ENCODE peak calls at places on chromosome 16, in nine cellular contexts. One of them, this sample, is unnamed.
A peak's percentile ranks its signal among the peaks of the same experiment; 100 is the strongest.

GRCh38 chr16:29745126-29745852 is 501 bp downstream of the C16orf54 start:
- DNase-seq in astrocyte: no peak
- DNase-seq in lung: no peak
- DNase-seq in endodermal cell: no peak
- DNase-seq in osteocyte: no peak
- DNase-seq in right atrium auricular region: no peak
- DNase-seq in omental fat pad: no peak
- DNase-seq in mesothelial cell of epicardium: no peak
- DNase-seq in AG04449: no peak
- DNase-seq in this sample: no peak

GRCh38 chr16:35543486-35543885 is 2084.1 kb downstream of the TP53TG3F start:
- DNase-seq in omental fat pad: no peak
- DNase-seq in osteocyte: no peak
- DNase-seq in lung: no peak
- DNase-seq in astrocyte: no peak
- DNase-seq in endodermal cell: no peak
- DNase-seq in mesothelial cell of epicardium: no peak
- DNase-seq in right atrium auricular region: no peak
- DNase-seq in AG04449: no peak
- DNase-seq in this sample: no peak

GRCh38 chr16:721765-722481 is 977 bp downstream of the ANTKMT start:
- DNase-seq in osteocyte: no peak
- DNase-seq in right atrium auricular region: no peak
- DNase-seq in astrocyte: no peak
- DNase-seq in endodermal cell: no peak
- DNase-seq in omental fat pad: no peak
- DNase-seq in lung: no peak
- DNase-seq in mesothelial cell of epicardium: no peak
- DNase-seq in AG04449: no peak
- DNase-seq in this sample: no peak

GRCh38 chr16:22141746-22142145 is 20.6 kb upstream of the SDR42E2 start:
- DNase-seq in osteocyte: no peak
- DNase-seq in AG04449: no peak
- DNase-seq in lung: no peak
- DNase-seq in endodermal cell: peak; percentile 82
- DNase-seq in mesothelial cell of epicardium: no peak
- DNase-seq in astrocyte: no peak
- DNase-seq in omental fat pad: no peak
- DNase-seq in right atrium auricular region: no peak
- DNase-seq in this sample: no peak

GRCh38 chr16:14101415-14101814 is 30.3 kb downstream of the MRTFB start:
- DNase-seq in lung: no peak
- DNase-seq in mesothelial cell of epicardium: no peak
- DNase-seq in AG04449: no peak
- DNase-seq in osteocyte: no peak
- DNase-seq in omental fat pad: no peak
- DNase-seq in astrocyte: no peak
- DNase-seq in right atrium auricular region: no peak
- DNase-seq in endodermal cell: no peak
- DNase-seq in this sample: no peak

GRCh38 chr16:1909661-1910231 is 8.5 kb downstream of the HS3ST6 start:
- DNase-seq in right atrium auricular region: no peak
- DNase-seq in astrocyte: no peak
- DNase-seq in mesothelial cell of epicardium: no peak
- DNase-seq in lung: no peak
- DNase-seq in omental fat pad: no peak
- DNase-seq in AG04449: no peak
- DNase-seq in osteocyte: no peak
- DNase-seq in endodermal cell: no peak
- DNase-seq in this sample: no peak

GRCh38 chr16:75789237-75789636 is 62.9 kb upstream of the CPHXL start:
- DNase-seq in right atrium auricular region: no peak
- DNase-seq in omental fat pad: no peak
- DNase-seq in astrocyte: peak; percentile 25
- DNase-seq in AG04449: peak; percentile 2
- DNase-seq in lung: no peak
- DNase-seq in mesothelial cell of epicardium: no peak
- DNase-seq in endodermal cell: no peak
- DNase-seq in osteocyte: no peak
- DNase-seq in this sample: peak; percentile 3

GRCh38 chr16:2963611-2964415 is at the start of gene KREMEN2:
- DNase-seq in endodermal cell: peak; percentile 93
- DNase-seq in right atrium auricular region: no peak
- DNase-seq in astrocyte: no peak
- DNase-seq in AG04449: no peak
- DNase-seq in omental fat pad: no peak
- DNase-seq in mesothelial cell of epicardium: peak; percentile 74
- DNase-seq in lung: no peak
- DNase-seq in osteocyte: peak; percentile 82
- DNase-seq in this sample: no peak

GRCh38 chr16:69243479-69243878 is 56.5 kb downstream of the SNTB2 start:
- DNase-seq in mesothelial cell of epicardium: no peak
- DNase-seq in AG04449: peak; percentile 61
- DNase-seq in omental fat pad: no peak
- DNase-seq in astrocyte: peak; percentile 82
- DNase-seq in lung: no peak
- DNase-seq in endodermal cell: no peak
- DNase-seq in osteocyte: no peak
- DNase-seq in right atrium auricular region: no peak
- DNase-seq in this sample: peak; percentile 60

GRCh38 chr16:84501077-84501735 is 3.3 kb downstream of the MEAK7 start:
- DNase-seq in astrocyte: peak; percentile 49
- DNase-seq in AG04449: no peak
- DNase-seq in right atrium auricular region: no peak
- DNase-seq in omental fat pad: no peak
- DNase-seq in endodermal cell: no peak
- DNase-seq in mesothelial cell of epicardium: no peak
- DNase-seq in lung: no peak
- DNase-seq in osteocyte: no peak
- DNase-seq in this sample: no peak

GRCh38 chr16:28136751-28137434 is 73.4 kb upstream of the GSG1L start:
- DNase-seq in AG04449: no peak
- DNase-seq in right atrium auricular region: no peak
- DNase-seq in osteocyte: no peak
- DNase-seq in omental fat pad: no peak
- DNase-seq in endodermal cell: no peak
- DNase-seq in mesothelial cell of epicardium: no peak
- DNase-seq in astrocyte: no peak
- DNase-seq in lung: no peak
- DNase-seq in this sample: no peak

GRCh38 chr16:24539295-24539849 is at the start of gene RBBP6:
- DNase-seq in right atrium auricular region: peak; percentile 96
- DNase-seq in astrocyte: peak; percentile 94
- DNase-seq in AG04449: peak; percentile 78
- DNase-seq in lung: peak; percentile 92
- DNase-seq in osteocyte: peak; percentile 98
- DNase-seq in mesothelial cell of epicardium: peak; percentile 96
- DNase-seq in omental fat pad: peak; percentile 86
- DNase-seq in endodermal cell: peak; percentile 97
- DNase-seq in this sample: peak; percentile 95
- TF ChIP-seq CTCF in right atrium auricular region: no peak
- TF ChIP-seq CTCF in astrocyte: no peak
- TF ChIP-seq CTCF in AG04449: peak; percentile 68
- TF ChIP-seq CTCF in lung: peak; percentile 46
- TF ChIP-seq CTCF in osteocyte: peak; percentile 51
- TF ChIP-seq CTCF in mesothelial cell of epicardium: peak; percentile 18
- TF ChIP-seq CTCF in omental fat pad: no peak
- TF ChIP-seq CTCF in endodermal cell: peak; percentile 32
- TF ChIP-seq CTCF in this sample: peak; percentile 22

DNA sequence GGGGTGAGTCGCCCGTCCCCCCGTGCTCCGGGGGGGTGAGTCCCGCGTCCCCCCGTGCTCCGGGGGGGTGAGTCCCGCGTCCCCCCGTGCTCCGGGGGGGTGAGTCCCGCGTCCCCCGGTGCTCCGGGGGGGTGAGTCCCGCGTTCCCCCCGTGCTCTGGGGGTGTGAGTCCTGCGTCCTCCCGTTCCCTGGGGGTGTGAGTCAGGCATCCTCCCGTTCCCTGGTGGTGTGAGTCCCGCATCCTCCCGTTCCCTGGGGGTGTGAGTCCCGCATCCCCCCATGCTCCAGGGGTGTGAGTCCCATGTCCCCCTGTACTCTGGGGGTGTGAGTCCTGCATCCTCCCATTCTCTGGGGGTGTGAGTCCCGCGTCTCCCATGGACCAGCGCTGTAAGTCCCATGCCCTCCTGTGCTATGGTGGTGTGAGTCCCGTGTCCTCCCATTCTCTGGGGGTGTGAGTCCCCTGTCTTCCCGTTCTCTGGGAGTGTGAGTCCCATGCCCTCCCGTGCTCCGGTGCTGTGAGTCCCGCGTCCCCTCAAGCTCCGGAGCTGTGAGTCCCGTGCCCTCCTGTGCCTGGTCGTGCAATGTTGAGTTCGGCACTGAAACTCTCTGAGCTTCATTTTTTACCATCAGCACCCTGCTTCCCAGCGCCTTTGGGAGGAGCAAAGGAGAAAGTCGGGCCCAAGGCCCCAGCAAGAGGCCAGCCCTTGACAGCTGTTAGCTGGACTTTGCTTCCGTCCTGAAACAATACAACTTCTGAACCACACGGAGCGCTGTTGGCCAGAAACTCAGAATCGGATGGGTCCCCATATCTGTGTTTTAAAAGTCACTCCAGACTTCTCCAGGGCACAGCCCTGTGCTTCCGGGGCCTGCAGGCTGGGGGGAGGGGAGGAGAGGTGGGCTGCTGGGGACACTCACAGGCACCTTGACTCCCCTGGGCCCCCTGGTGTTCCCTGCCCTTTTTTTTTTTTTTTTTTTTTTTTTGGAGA is 11.5 kb upstream of the ZC3H18 start:
- DNase-seq in right atrium auricular region: peak; percentile 68
- DNase-seq in astrocyte: peak; percentile 16
- DNase-seq in omental fat pad: no peak
- DNase-seq in endodermal cell: peak; percentile 76
- DNase-seq in osteocyte: no peak
- DNase-seq in AG04449: no peak
- DNase-seq in mesothelial cell of epicardium: no peak
- DNase-seq in lung: peak; percentile 59
- DNase-seq in this sample: no peak
- TF ChIP-seq CTCF in right atrium auricular region: peak; percentile 55
- TF ChIP-seq CTCF in astrocyte: peak; percentile 37
- TF ChIP-seq CTCF in omental fat pad: no peak
- TF ChIP-seq CTCF in endodermal cell: peak; percentile 66
- TF ChIP-seq CTCF in osteocyte: peak; percentile 53
- TF ChIP-seq CTCF in AG04449: peak; percentile 43
- TF ChIP-seq CTCF in mesothelial cell of epicardium: peak; percentile 40
- TF ChIP-seq CTCF in lung: peak; percentile 19
- TF ChIP-seq CTCF in this sample: peak; percentile 38

GRCh38 chr16:54812229-54812628 is 118.4 kb upstream of the IRX5 start:
- DNase-seq in mesothelial cell of epicardium: no peak
- DNase-seq in AG04449: no peak
- DNase-seq in osteocyte: no peak
- DNase-seq in astrocyte: no peak
- DNase-seq in omental fat pad: no peak
- DNase-seq in right atrium auricular region: no peak
- DNase-seq in endodermal cell: no peak
- DNase-seq in lung: no peak
- DNase-seq in this sample: no peak
- TF ChIP-seq CTCF in mesothelial cell of epicardium: no peak
- TF ChIP-seq CTCF in AG04449: peak; percentile 5
- TF ChIP-seq CTCF in osteocyte: peak; percentile 26
- TF ChIP-seq CTCF in astrocyte: no peak
- TF ChIP-seq CTCF in omental fat pad: no peak
- TF ChIP-seq CTCF in right atrium auricular region: peak; percentile 27
- TF ChIP-seq CTCF in endodermal cell: peak; percentile 53
- TF ChIP-seq CTCF in lung: no peak
- TF ChIP-seq CTCF in this sample: peak; percentile 12

GRCh38 chr16:51267676-51268075 is 116.6 kb upstream of the SALL1 start:
- DNase-seq in astrocyte: no peak
- DNase-seq in mesothelial cell of epicardium: no peak
- DNase-seq in lung: no peak
- DNase-seq in osteocyte: no peak
- DNase-seq in omental fat pad: no peak
- DNase-seq in right atrium auricular region: no peak
- DNase-seq in AG04449: no peak
- DNase-seq in endodermal cell: peak; percentile 4
- DNase-seq in this sample: no peak
- TF ChIP-seq CTCF in astrocyte: no peak
- TF ChIP-seq CTCF in mesothelial cell of epicardium: no peak
- TF ChIP-seq CTCF in lung: no peak
- TF ChIP-seq CTCF in osteocyte: no peak
- TF ChIP-seq CTCF in omental fat pad: no peak
- TF ChIP-seq CTCF in right atrium auricular region: no peak
- TF ChIP-seq CTCF in AG04449: no peak
- TF ChIP-seq CTCF in endodermal cell: no peak
- TF ChIP-seq CTCF in this sample: no peak

GRCh38 chr16:15523092-15523541 is 88.7 kb downstream of the BMERB1 start:
- DNase-seq in osteocyte: no peak
- DNase-seq in mesothelial cell of epicardium: no peak
- DNase-seq in endodermal cell: no peak
- DNase-seq in right atrium auricular region: no peak
- DNase-seq in lung: no peak
- DNase-seq in omental fat pad: no peak
- DNase-seq in astrocyte: no peak
- DNase-seq in AG04449: no peak
- DNase-seq in this sample: no peak

GRCh38 chr16:15526097-15526496 is 91.7 kb downstream of the BMERB1 start:
- DNase-seq in AG04449: no peak
- DNase-seq in lung: no peak
- DNase-seq in omental fat pad: no peak
- DNase-seq in astrocyte: no peak
- DNase-seq in right atrium auricular region: no peak
- DNase-seq in mesothelial cell of epicardium: no peak
- DNase-seq in osteocyte: no peak
- DNase-seq in endodermal cell: no peak
- DNase-seq in this sample: no peak

GRCh38 chr16:15523939-15524338 is 89.6 kb downstream of the BMERB1 start:
- DNase-seq in astrocyte: no peak
- DNase-seq in omental fat pad: no peak
- DNase-seq in AG04449: no peak
- DNase-seq in mesothelial cell of epicardium: no peak
- DNase-seq in right atrium auricular region: no peak
- DNase-seq in lung: no peak
- DNase-seq in endodermal cell: no peak
- DNase-seq in osteocyte: no peak
- DNase-seq in this sample: no peak

GRCh38 chr16:15526731-15527130 is 92.3 kb downstream of the BMERB1 start:
- DNase-seq in omental fat pad: no peak
- DNase-seq in mesothelial cell of epicardium: no peak
- DNase-seq in osteocyte: no peak
- DNase-seq in AG04449: no peak
- DNase-seq in right atrium auricular region: no peak
- DNase-seq in lung: no peak
- DNase-seq in endodermal cell: no peak
- DNase-seq in astrocyte: no peak
- DNase-seq in this sample: no peak

GRCh38 chr16:15524966-15525365 is 90.6 kb downstream of the BMERB1 start:
- DNase-seq in omental fat pad: no peak
- DNase-seq in right atrium auricular region: no peak
- DNase-seq in AG04449: no peak
- DNase-seq in lung: no peak
- DNase-seq in mesothelial cell of epicardium: no peak
- DNase-seq in astrocyte: no peak
- DNase-seq in osteocyte: no peak
- DNase-seq in endodermal cell: no peak
- DNase-seq in this sample: no peak
- TF ChIP-seq CTCF in omental fat pad: no peak
- TF ChIP-seq CTCF in right atrium auricular region: no peak
- TF ChIP-seq CTCF in AG04449: no peak
- TF ChIP-seq CTCF in lung: no peak
- TF ChIP-seq CTCF in mesothelial cell of epicardium: no peak
- TF ChIP-seq CTCF in astrocyte: no peak
- TF ChIP-seq CTCF in osteocyte: no peak
- TF ChIP-seq CTCF in endodermal cell: no peak
- TF ChIP-seq CTCF in this sample: no peak

GRCh38 chr16:9919460-9919859 is 262.8 kb downstream of the GRIN2A start:
- DNase-seq in omental fat pad: no peak
- DNase-seq in osteocyte: no peak
- DNase-seq in astrocyte: no peak
- DNase-seq in right atrium auricular region: no peak
- DNase-seq in lung: no peak
- DNase-seq in endodermal cell: no peak
- DNase-seq in AG04449: no peak
- DNase-seq in mesothelial cell of epicardium: no peak
- DNase-seq in this sample: no peak
- TF ChIP-seq CTCF in omental fat pad: no peak
- TF ChIP-seq CTCF in osteocyte: no peak
- TF ChIP-seq CTCF in astrocyte: no peak
- TF ChIP-seq CTCF in right atrium auricular region: no peak
- TF ChIP-seq CTCF in lung: no peak
- TF ChIP-seq CTCF in endodermal cell: no peak
- TF ChIP-seq CTCF in AG04449: no peak
- TF ChIP-seq CTCF in mesothelial cell of epicardium: no peak
- TF ChIP-seq CTCF in this sample: no peak